ENCODE peak calls at places on chromosomes 2 and 18, in six cellular contexts. W is T-helper 2 cell; Q is activated T-cell treated with anti-CD3 and anti-CD28 coated beads for 1 hour; E is activated effector memory CD4-positive, alpha-beta T cell treated with anti-CD3 and anti-CD28 coated beads, Interleukin-2, amount 50 U/mL, for 16 hours; K is activated CD4-positive, CD25-positive, alpha-beta regulatory T cell; N is SK-N-DZ. M is an unnamed sample.
A peak's percentile ranks its signal among the peaks of the same experiment; 100 is the strongest.

GRCh38 chr2:136248242-136248641 is 130.3 kb upstream of the CXCR4 start:
- DNase-seq in K (no peak), N (no peak), W (no peak), E (no peak), Q (no peak), M (no peak)

GRCh38 chr18:55384551-55385275 is 203.3 kb downstream of the TCF4 start:
- DNase-seq in W (no peak), E (no peak), N (peak; percentile 23), K (no peak), Q (no peak), M (peak; percentile 15)

GRCh38 chr2:47653909-47654789 is 128.8 kb upstream of the MSH6 start:
- DNase-seq in N (peak; percentile 65), Q (no peak), E (peak; percentile 24), K (no peak), W (no peak), M (no peak)

GRCh38 chr2:170845343-170845742 is 28.7 kb downstream of the GAD1 start:
- DNase-seq in K (no peak), E (no peak), N (no peak), Q (no peak), W (no peak), M (peak; percentile 60)

GRCh38 chr2:26422947-26423629 is 21.4 kb downstream of the DRC1 start:
- DNase-seq in W (no peak), N (no peak), Q (no peak), E (no peak), K (no peak), M (no peak)

GRCh38 chr18:74529378-74529777 is 4.9 kb upstream of the CNDP1 start:
- DNase-seq in Q (no peak), K (no peak), E (no peak), W (no peak), N (no peak), M (no peak)

GRCh38 chr2:119352357-119352756 is 14.3 kb downstream of the C2orf76 start:
- DNase-seq in N (no peak), Q (no peak), E (no peak), W (no peak), K (no peak), M (no peak)

GRCh38 chr2:237935740-237936452 is 30.9 kb upstream of the UBE2F start:
- DNase-seq in W (no peak), Q (no peak), E (no peak), N (no peak), K (no peak), M (no peak)

GRCh38 chr2:19124135-19124534 is 234.3 kb downstream of the OSR1 start:
- DNase-seq in Q (no peak), W (no peak), N (no peak), K (no peak), E (no peak), M (no peak)